ENCODE peak calls at places on chromosomes 11 and 22, in six cellular contexts. Y is K562, V is tibial artery, I is OCI-LY7, Z is pancreas, B is IMR-90. J is an unnamed sample.

GRCh38 chr11:70703141-70704052 is 305.1 kb downstream of the CTTN start:
- DNase-seq in I (no peak), Y (no peak), Z (peak; percentile 71), V (no peak), B (no peak), J (no peak)

GRCh38 chr11:114511538-114511937 is 48.1 kb downstream of the NXPE1 start:
- DNase-seq in Z (no peak), Y (no peak), V (no peak), B (no peak), I (no peak), J (no peak)

GRCh38 chr11:8219257-8220021 is 44.2 kb downstream of the LMO1 start:
- DNase-seq in V (no peak), Y (peak; percentile 51), Z (peak; percentile 41), B (peak; percentile 55), I (peak; percentile 37), J (no peak)

GRCh38 chr11:118914178-118914918 is 11.4 kb downstream of the BCL9L start:
- DNase-seq in V (no peak), Y (no peak), B (no peak), I (peak; percentile 83), Z (peak; percentile 67), J (peak; percentile 72)

GRCh38 chr11:68798221-68798813 is 43.4 kb downstream of the CPT1A start:
- DNase-seq in Z (no peak), Y (peak; percentile 49), V (no peak), B (no peak), I (peak; percentile 37), J (peak; percentile 42)

GRCh38 chr22:49321477-49322055 is 506.1 kb downstream of the BRD1 start:
- DNase-seq in I (no peak), B (no peak), Y (no peak), V (no peak), Z (no peak), J (no peak)

GRCh38 chr11:47987781-47988180 is 7.4 kb downstream of the PTPRJ start:
- DNase-seq in V (no peak), Z (peak; percentile 13), I (no peak), Y (no peak), B (no peak), J (no peak)

GRCh38 chr11:12512826-12513395 is 135.5 kb downstream of the PARVA start:
- DNase-seq in Z (no peak), I (no peak), B (no peak), V (no peak), Y (no peak), J (no peak)

GRCh38 chr11:130125638-130126037 is 33.9 kb upstream of the ST14 start:
- DNase-seq in V (no peak), I (no peak), Y (no peak), Z (no peak), B (no peak), J (no peak)

GRCh38 chr22:28014141-28015055 is 95.3 kb upstream of the PITPNB start:
- DNase-seq in V (peak; percentile 54), Z (no peak), Y (no peak), B (no peak), I (no peak), J (no peak)

GRCh38 chr22:49334589-49334873 is 493.1 kb downstream of the BRD1 start:
- DNase-seq in Z (no peak), I (no peak), B (no peak), V (no peak), Y (peak; percentile 1), J (no peak)

GRCh38 chr22:30169002-30169401 is 77.6 kb downstream of the LIF start:
- DNase-seq in B (no peak), V (no peak), Z (no peak), I (no peak), Y (no peak), J (no peak)

GRCh38 chr11:68970921-68971636 is 9.7 kb downstream of the MRGPRD start:
- DNase-seq in Y (no peak), Z (no peak), I (no peak), B (no peak), V (peak; percentile 38), J (no peak)

GRCh38 chr22:36182056-36182455 is 19.6 kb downstream of the APOL4 start:
- DNase-seq in Z (no peak), Y (no peak), V (no peak), I (no peak), B (no peak), J (no peak)

GRCh38 chr22:43945632-43946390 is 9.4 kb upstream of the SAMM50 start:
- DNase-seq in I (peak; percentile 72), V (no peak), Z (peak; percentile 24), B (peak; percentile 59), Y (peak; percentile 71), J (peak; percentile 70)

GRCh38 chr22:42799061-42799460 is 58.0 kb downstream of the ARFGAP3 start:
- DNase-seq in B (no peak), Z (no peak), V (peak; percentile 46), I (no peak), Y (no peak), J (no peak)

GRCh38 chr11:35390737-35391682 is 28.3 kb downstream of the SLC1A2 start:
- DNase-seq in B (peak; percentile 89), V (no peak), I (no peak), Z (peak; percentile 36), Y (no peak), J (no peak)

GRCh38 chr22:38716827-38717226 is 11.1 kb downstream of the GTPBP1 start:
- DNase-seq in Z (no peak), B (no peak), Y (no peak), V (no peak), I (no peak), J (no peak)

GRCh38 chr11:40819230-40819629 is 640.2 kb downstream of the LRRC4C start:
- DNase-seq in B (no peak), Z (no peak), I (no peak), V (no peak), Y (no peak), J (no peak)

GRCh38 chr11:126476977-126477376 is 121.5 kb downstream of the ST3GAL4 start:
- DNase-seq in Y (no peak), Z (no peak), B (no peak), I (no peak), V (no peak), J (no peak)

GRCh38 chr11:126431401-126432064 is 76.0 kb downstream of the ST3GAL4 start:
- DNase-seq in I (no peak), Z (no peak), Y (no peak), V (peak; percentile 84), B (peak; percentile 72), J (no peak)

DNA sequence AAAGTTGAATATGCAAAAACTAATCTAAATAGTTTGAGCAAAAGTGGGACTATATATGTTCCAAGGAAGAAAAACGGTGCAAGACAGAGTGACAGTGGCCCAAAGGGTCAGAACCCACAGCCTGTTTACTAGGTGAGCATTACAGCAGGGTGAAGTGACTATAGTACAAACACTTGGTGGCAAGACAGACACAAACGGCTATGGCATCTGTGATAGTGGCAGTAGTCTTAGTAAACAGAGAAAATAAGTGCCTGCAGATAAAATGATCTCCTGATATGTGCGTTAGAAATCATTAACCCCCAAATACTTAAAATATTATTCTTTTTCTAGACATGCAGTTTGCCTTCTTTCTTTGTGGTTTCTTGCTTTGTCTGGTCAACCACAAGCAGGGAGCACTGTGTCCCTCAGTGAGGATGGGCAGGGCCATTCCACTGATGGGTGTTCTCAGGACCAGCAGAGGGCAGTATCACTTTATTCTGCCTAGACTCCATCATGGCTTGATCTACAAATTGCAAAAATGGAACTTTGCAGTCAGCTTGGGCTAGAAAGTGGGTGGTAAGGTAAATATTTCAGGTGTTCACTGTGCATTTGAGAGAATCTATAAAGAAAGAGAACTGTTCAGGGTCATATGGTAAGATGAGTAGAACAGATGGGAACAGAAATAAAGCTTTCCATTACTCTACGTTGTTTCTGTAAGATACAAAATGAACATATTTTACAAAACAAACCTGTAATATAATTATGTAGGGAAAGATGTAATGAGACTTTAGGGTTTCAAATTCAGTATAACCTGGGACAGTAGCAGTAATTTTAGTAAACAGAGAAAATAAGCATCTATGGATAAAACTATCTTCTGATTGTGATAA is 198.2 kb downstream of the SWAP70 start:
- DNase-seq in Z (peak; percentile 20), I (peak; percentile 80), V (no peak), Y (peak; percentile 69), B (peak; percentile 75), J (peak; percentile 18)
- TF ChIP-seq CTCF in Z (peak; percentile 24), I (peak; percentile 98), V (peak; percentile 59), Y (peak; percentile 91), B (peak; percentile 75), J (peak; percentile 55)

GRCh38 chr11:38524945-38525344 is 1926.9 kb upstream of the RAG2 start:
- DNase-seq in B (no peak), V (no peak), I (no peak), Z (no peak), Y (no peak), J (no peak)
- H3K9me3 ChIP-seq in B (peaks cover 2% of the 10 kb centered on the region), V (no peaks in the 10 kb centered on the region), I (no peaks in the 10 kb centered on the region), Z (no peaks in the 10 kb centered on the region), Y (peaks cover 3% of the 10 kb centered on the region), J (peaks cover 11% of the 10 kb centered on the region)

DNA sequence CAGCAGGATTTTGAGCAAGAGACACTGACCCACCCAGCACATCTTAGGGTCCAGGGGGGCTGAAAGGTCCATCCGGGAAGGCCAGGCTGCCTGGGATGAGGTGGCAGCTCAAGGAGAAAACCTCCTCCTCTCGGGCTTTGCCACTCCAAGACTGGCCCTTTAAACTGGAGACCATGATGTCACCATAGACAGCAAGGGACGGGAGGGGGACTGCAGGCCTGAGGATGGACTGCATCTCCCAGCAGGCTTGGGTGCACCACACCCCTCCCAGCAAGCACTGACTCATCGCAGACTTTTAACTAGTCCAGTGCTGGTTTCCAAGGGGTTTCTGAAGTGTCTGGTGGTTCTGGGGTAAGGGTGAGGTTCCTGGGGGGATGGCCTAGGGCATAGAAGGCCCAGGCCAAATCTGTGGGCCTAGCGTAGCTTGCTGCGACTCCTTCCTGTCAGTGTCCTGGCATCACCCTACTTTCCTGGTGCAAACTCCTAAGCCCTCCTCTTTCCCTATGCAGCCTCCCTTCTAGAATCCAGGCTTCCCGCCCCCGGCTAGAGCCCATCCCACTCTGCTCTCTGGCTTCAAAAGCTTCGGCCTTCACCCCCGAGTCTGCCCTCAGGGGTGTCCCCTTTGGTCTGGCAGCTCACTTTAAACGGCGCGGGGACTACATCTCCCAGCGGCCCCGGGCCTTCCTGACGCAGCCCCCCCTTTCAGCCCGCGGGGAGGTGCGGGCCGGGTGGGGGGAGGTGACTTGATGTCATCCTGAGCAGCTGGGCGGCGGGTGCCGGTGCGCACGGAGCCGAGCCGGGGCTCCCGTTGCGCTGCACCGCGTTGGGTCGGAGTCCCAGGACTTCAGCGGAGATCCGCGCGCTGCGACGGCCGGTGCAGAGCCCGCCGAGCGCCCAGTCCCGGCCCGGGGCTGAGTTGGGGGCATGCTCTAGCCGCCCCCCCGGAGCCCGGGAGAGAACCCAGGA is at the start of gene PPP2R5B:
- DNase-seq in Y (peak; percentile 95), I (peak; percentile 90), B (peak; percentile 94), V (peak; percentile 97), Z (peak; percentile 95), J (peak; percentile 84)
- H3K27ac ChIP-seq in Y (peak within 1 kb of the TSS; percentile 94), I (peak within 1 kb of the TSS; percentile 50), B (peak within 1 kb of the TSS; percentile 83), V (peak within 1 kb of the TSS; percentile 93), Z (peak within 1 kb of the TSS; percentile 78), J (peak within 1 kb of the TSS; percentile 73)

GRCh38 chr22:19801340-19802000 is 40.9 kb downstream of the TBX1 start:
- DNase-seq in Z (no peak), I (no peak), V (no peak), B (no peak), Y (no peak), J (no peak)

GRCh38 chr22:19799322-19800190 is 39.0 kb downstream of the TBX1 start:
- DNase-seq in V (no peak), Z (no peak), Y (no peak), B (peak; percentile 92), I (no peak), J (no peak)

GRCh38 chr22:19802001-19802880 is 41.7 kb downstream of the TBX1 start:
- DNase-seq in I (no peak), V (no peak), Z (no peak), B (no peak), Y (no peak), J (no peak)

GRCh38 chr22:19800306-19800705 is 39.7 kb downstream of the TBX1 start:
- DNase-seq in Z (no peak), V (no peak), B (no peak), I (no peak), Y (no peak), J (no peak)

GRCh38 chr22:19800761-19801244 is 40.2 kb downstream of the TBX1 start:
- DNase-seq in B (peak; percentile 25), Z (no peak), I (no peak), Y (peak; percentile 74), V (no peak), J (no peak)
- TF ChIP-seq CTCF in B (peak; percentile 43), Z (no peak), I (no peak), Y (peak; percentile 76), V (no peak), J (no peak)